ENCODE peak calls at places on chromosomes 12 and 14, in four cellular contexts. One of them, this sample, is unnamed. For H3K4me1, the result is how much of the 10 kb centered on the place peaks cover.

GRCh38 chr12:52394836-52395405 is 9.5 kb upstream of the KRT84 start:
- DNase-seq in SK-N-SH: no peak
- DNase-seq in PC-9: no peak
- DNase-seq in fibroblast of lung: no peak
- DNase-seq in this sample: no peak

GRCh38 chr12:67056329-67056728 is 212.8 kb upstream of the CAND1 start:
- DNase-seq in SK-N-SH: no peak
- DNase-seq in PC-9: no peak
- DNase-seq in fibroblast of lung: no peak
- DNase-seq in this sample: no peak

GRCh38 chr12:1576410-1577240 is 17.8 kb downstream of the FBXL14 start:
- DNase-seq in SK-N-SH: peak
- DNase-seq in PC-9: peak
- DNase-seq in fibroblast of lung: peak
- DNase-seq in this sample: no peak

GRCh38 chr12:46131729-46132128 is 137.1 kb downstream of the SLC38A1 start:
- DNase-seq in SK-N-SH: no peak
- DNase-seq in PC-9: peak
- DNase-seq in fibroblast of lung: no peak
- DNase-seq in this sample: peak

GRCh38 chr12:52949413-52950331 is 754 bp downstream of the KRT18 start:
- DNase-seq in SK-N-SH: no peak
- DNase-seq in PC-9: peak
- DNase-seq in fibroblast of lung: peak
- DNase-seq in this sample: no peak

GRCh38 chr12:58313091-58313855 is 371.9 kb downstream of the ATP23 start:
- DNase-seq in SK-N-SH: no peak
- DNase-seq in PC-9: no peak
- DNase-seq in fibroblast of lung: peak
- DNase-seq in this sample: no peak

GRCh38 chr12:61290473-61290872 is 969.7 kb upstream of the USP15 start:
- DNase-seq in SK-N-SH: no peak
- DNase-seq in PC-9: no peak
- DNase-seq in fibroblast of lung: no peak
- DNase-seq in this sample: no peak

GRCh38 chr14:51676549-51676948 is 24.8 kb downstream of the FRMD6 start:
- DNase-seq in SK-N-SH: no peak
- DNase-seq in PC-9: no peak
- DNase-seq in fibroblast of lung: no peak
- DNase-seq in this sample: no peak

GRCh38 chr12:124033859-124034258 is 60.8 kb downstream of the ZNF664 start:
- DNase-seq in SK-N-SH: no peak
- DNase-seq in PC-9: no peak
- DNase-seq in fibroblast of lung: no peak
- DNase-seq in this sample: no peak

GRCh38 chr14:38143170-38143569 is 64.5 kb upstream of the SSTR1 start:
- DNase-seq in SK-N-SH: no peak
- DNase-seq in PC-9: no peak
- DNase-seq in fibroblast of lung: peak
- DNase-seq in this sample: no peak

GRCh38 chr14:65098586-65098985 is 3.7 kb downstream of the MAX start:
- DNase-seq in SK-N-SH: no peak
- DNase-seq in PC-9: no peak
- DNase-seq in fibroblast of lung: peak
- DNase-seq in this sample: peak

GRCh38 chr14:71863049-71863448 is 69.2 kb upstream of the RGS6 start:
- DNase-seq in SK-N-SH: no peak
- DNase-seq in PC-9: no peak
- DNase-seq in fibroblast of lung: no peak
- DNase-seq in this sample: no peak

GRCh38 chr12:20547788-20548575 is 147.2 kb upstream of the SLCO1C1 start:
- DNase-seq in SK-N-SH: no peak
- DNase-seq in PC-9: no peak
- DNase-seq in fibroblast of lung: peak
- DNase-seq in this sample: no peak

GRCh38 chr12:10632226-10632625 is 18.8 kb upstream of the MAGOHB start:
- DNase-seq in SK-N-SH: no peak
- DNase-seq in PC-9: no peak
- DNase-seq in fibroblast of lung: no peak
- DNase-seq in this sample: no peak

GRCh38 chr14:59394268-59394667 is 70.9 kb downstream of the GPR135 start:
- DNase-seq in SK-N-SH: no peak
- DNase-seq in PC-9: no peak
- DNase-seq in fibroblast of lung: no peak
- DNase-seq in this sample: no peak

DNA sequence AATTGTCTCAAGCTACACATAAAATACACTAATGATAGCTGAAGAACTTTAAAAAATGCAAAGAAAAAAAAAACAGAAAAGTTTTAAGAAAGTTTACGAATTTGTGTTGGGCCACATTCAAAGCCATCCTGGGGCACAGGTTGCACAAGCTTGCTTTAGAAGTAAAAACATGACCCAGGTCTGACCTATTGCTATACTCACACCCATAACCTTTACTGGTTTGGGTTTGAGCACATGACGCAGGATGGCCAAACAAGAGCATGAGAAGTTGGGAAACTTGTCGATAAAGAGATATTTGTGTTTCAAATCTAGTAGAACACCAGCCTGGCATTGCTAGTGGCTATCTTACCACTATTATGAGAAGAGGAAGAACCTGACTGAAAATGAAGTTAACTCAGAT is 143.7 kb downstream of the NOVA1 start:
- DNase-seq in SK-N-SH: no peak
- DNase-seq in PC-9: no peak
- DNase-seq in fibroblast of lung: no peak
- DNase-seq in this sample: no peak
- H3K4me2 ChIP-seq in SK-N-SH: no peak
- H3K4me2 ChIP-seq in PC-9: no peak
- H3K4me2 ChIP-seq in fibroblast of lung: no peak
- H3K4me2 ChIP-seq in this sample: no peak

DNA sequence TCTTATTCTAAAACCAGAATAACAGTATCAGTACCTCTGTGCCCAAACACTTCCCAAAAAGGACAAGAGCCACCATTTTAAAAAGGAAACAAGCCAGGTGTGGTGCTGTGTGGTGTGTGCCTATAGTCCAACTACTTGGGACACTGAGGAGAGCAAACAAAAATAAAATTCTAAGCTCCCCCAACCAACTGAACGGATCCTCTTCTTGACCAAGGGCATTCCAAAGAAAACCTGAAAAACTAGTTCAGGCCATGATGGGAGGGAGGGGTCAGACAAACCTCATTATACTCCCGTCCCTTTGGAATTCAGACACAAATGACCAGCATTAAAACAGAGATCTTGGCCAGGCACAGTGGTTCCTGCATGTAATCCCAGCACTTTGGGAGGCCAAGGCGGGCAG is 20.5 kb downstream of the SLC11A2 start:
- DNase-seq in SK-N-SH: no peak
- DNase-seq in PC-9: peak
- DNase-seq in fibroblast of lung: no peak
- DNase-seq in this sample: no peak
- H3K4me3 ChIP-seq in SK-N-SH: no peak
- H3K4me3 ChIP-seq in PC-9: no peak
- H3K4me3 ChIP-seq in fibroblast of lung: no peak
- H3K4me3 ChIP-seq in this sample: no peak

GRCh38 chr14:75427126-75427481 is 718 bp upstream of the JDP2 start:
- DNase-seq in SK-N-SH: no peak
- DNase-seq in PC-9: no peak
- DNase-seq in fibroblast of lung: no peak
- DNase-seq in this sample: no peak
- H3K4me1 ChIP-seq in SK-N-SH: under half
- H3K4me1 ChIP-seq in PC-9: half or more
- H3K4me1 ChIP-seq in fibroblast of lung: under half
- H3K4me1 ChIP-seq in this sample: under half

GRCh38 chr14:104903990-104904389 is 20.7 kb upstream of the PLD4 start:
- DNase-seq in SK-N-SH: no peak
- DNase-seq in PC-9: no peak
- DNase-seq in fibroblast of lung: no peak
- DNase-seq in this sample: no peak
- H3K4me2 ChIP-seq in SK-N-SH: no peak
- H3K4me2 ChIP-seq in PC-9: no peak
- H3K4me2 ChIP-seq in fibroblast of lung: no peak
- H3K4me2 ChIP-seq in this sample: no peak